ENCODE peak calls at places on chromosomes 12 and 14, in six cellular contexts. B is lower lobe of right lung, H is fibroblast of lung, K is cardiac muscle cell, J is IMR-90, Q is PC-9. W is an unnamed sample. For H3K4me1, the result is how much of the 10 kb centered on the place peaks cover.

GRCh38 chr12:29782821-29783772 is 645 bp downstream of the TMTC1 start:
- DNase-seq in B (peak), H (peak), K (peak), J (peak), Q (no peak), W (peak)

GRCh38 chr14:88825078-88825458 is 617 bp downstream of the TTC8 start:
- DNase-seq in B (no peak), H (peak), K (no peak), J (peak), Q (no peak), W (no peak)

GRCh38 chr12:107925125-107925524 is 150.6 kb downstream of the ASCL4 start:
- DNase-seq in B (no peak), H (no peak), K (no peak), J (no peak), Q (no peak), W (no peak)

GRCh38 chr12:3189282-3189681 is 112.1 kb downstream of the TSPAN9 start:
- DNase-seq in B (no peak), H (no peak), K (no peak), J (no peak), Q (no peak), W (no peak)

GRCh38 chr14:104120281-104120741 is 18.1 kb upstream of the KIF26A start:
- DNase-seq in B (no peak), H (no peak), K (no peak), J (no peak), Q (no peak), W (peak)

GRCh38 chr14:22099942-22100763 is 426.5 kb upstream of the OR4E1 start:
- DNase-seq in B (no peak), H (peak), K (peak), J (peak), Q (no peak), W (no peak)

GRCh38 chr12:122190842-122191668 is 8.1 kb downstream of the LRRC43 start:
- DNase-seq in B (peak), H (peak), K (peak), J (peak), Q (peak), W (peak)

GRCh38 chr14:55103005-55103640 is 25.9 kb upstream of the LGALS3 start:
- DNase-seq in B (peak), H (peak), K (peak), J (peak), Q (peak), W (peak)

GRCh38 chr14:80776657-80777056 is 164.9 kb downstream of the CEP128 start:
- DNase-seq in B (no peak), H (no peak), K (no peak), J (no peak), Q (no peak), W (no peak)

GRCh38 chr12:50192908-50193307 is 25.7 kb upstream of the CERS5 start:
- DNase-seq in B (no peak), H (peak), K (no peak), J (peak), Q (no peak), W (no peak)

GRCh38 chr14:71594828-71595227 is 337.4 kb upstream of the RGS6 start:
- DNase-seq in B (no peak), H (peak), K (no peak), J (peak), Q (no peak), W (no peak)

GRCh38 chr12:110301065-110301806 is 20.2 kb downstream of the ATP2A2 start:
- DNase-seq in B (no peak), H (no peak), K (peak), J (no peak), Q (no peak), W (no peak)

GRCh38 chr14:50342211-50343080 is 30.3 kb downstream of the DMAC2L start:
- DNase-seq in B (peak), H (peak), K (peak), J (peak), Q (peak), W (peak)

GRCh38 chr14:63752449-63753169 is 24.7 kb upstream of the SGPP1 start:
- DNase-seq in B (no peak), H (peak), K (no peak), J (peak), Q (peak), W (no peak)

GRCh38 chr14:104876251-104876699 is 11.2 kb downstream of the CEP170B start:
- DNase-seq in B (no peak), H (no peak), K (no peak), J (peak), Q (no peak), W (no peak)

GRCh38 chr12:85076688-85077430 is 40.7 kb downstream of the LRRIQ1 start:
- DNase-seq in B (no peak), H (peak), K (peak), J (peak), Q (peak), W (no peak)

GRCh38 chr12:130714091-130714590 is 2.0 kb downstream of the RIMBP2 start:
- DNase-seq in B (no peak), H (no peak), K (peak), J (no peak), Q (no peak), W (no peak)

GRCh38 chr12:27319394-27319793 is 13.2 kb upstream of the BMAL2 start:
- DNase-seq in B (no peak), H (peak), K (no peak), J (peak), Q (no peak), W (no peak)

GRCh38 chr12:54418441-54419087 is 502 bp downstream of the ITGA5 start:
- DNase-seq in B (no peak), H (no peak), K (no peak), J (no peak), Q (no peak), W (no peak)

GRCh38 chr12:54431911-54432814 is 13.1 kb upstream of the ITGA5 start:
- DNase-seq in B (no peak), H (peak), K (peak), J (peak), Q (peak), W (peak)

GRCh38 chr14:66645716-66646115 is 137.8 kb downstream of the GPHN start:
- DNase-seq in B (no peak), H (peak), K (no peak), J (peak), Q (no peak), W (no peak)

GRCh38 chr14:79911762-79912161 is 299.5 kb downstream of the DIO2 start:
- DNase-seq in B (no peak), H (no peak), K (no peak), J (no peak), Q (no peak), W (no peak)

DNA sequence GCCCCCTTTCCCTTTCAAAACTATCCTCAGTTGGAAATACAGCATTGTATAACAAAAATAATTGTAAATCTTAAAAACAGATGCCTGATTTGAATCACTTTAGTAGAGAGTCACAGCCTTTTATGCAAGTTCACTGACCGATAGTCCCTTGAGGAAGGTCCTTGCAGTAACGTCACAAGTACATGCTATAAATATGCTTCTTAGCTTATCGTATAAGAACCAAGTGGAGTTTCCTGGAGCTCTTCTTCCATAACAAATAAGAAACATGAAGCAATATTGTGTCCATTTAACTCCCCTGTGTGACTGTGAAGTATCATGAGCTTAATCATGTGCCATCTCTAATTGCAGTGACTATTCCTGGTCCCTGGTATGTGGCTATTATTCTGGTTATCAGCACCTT is 107.9 kb downstream of the SLC38A4 start:
- DNase-seq in B (no peak), H (no peak), K (no peak), J (no peak), Q (no peak), W (no peak)
- H3K4me1 ChIP-seq in B (under half), H (under half), K (under half), J (under half), Q (under half), W (under half)

GRCh38 chr12:64253356-64253755 is 31.3 kb upstream of the KICS2 start:
- DNase-seq in B (no peak), H (no peak), K (no peak), J (no peak), Q (no peak), W (no peak)

GRCh38 chr12:64252708-64253107 is 30.6 kb upstream of the KICS2 start:
- DNase-seq in B (no peak), H (no peak), K (no peak), J (peak), Q (no peak), W (no peak)

GRCh38 chr12:64258576-64258975 is 36.5 kb upstream of the KICS2 start:
- DNase-seq in B (no peak), H (peak), K (no peak), J (peak), Q (no peak), W (no peak)

GRCh38 chr12:64255249-64255648 is 33.2 kb upstream of the KICS2 start:
- DNase-seq in B (no peak), H (no peak), K (no peak), J (peak), Q (no peak), W (no peak)

DNA sequence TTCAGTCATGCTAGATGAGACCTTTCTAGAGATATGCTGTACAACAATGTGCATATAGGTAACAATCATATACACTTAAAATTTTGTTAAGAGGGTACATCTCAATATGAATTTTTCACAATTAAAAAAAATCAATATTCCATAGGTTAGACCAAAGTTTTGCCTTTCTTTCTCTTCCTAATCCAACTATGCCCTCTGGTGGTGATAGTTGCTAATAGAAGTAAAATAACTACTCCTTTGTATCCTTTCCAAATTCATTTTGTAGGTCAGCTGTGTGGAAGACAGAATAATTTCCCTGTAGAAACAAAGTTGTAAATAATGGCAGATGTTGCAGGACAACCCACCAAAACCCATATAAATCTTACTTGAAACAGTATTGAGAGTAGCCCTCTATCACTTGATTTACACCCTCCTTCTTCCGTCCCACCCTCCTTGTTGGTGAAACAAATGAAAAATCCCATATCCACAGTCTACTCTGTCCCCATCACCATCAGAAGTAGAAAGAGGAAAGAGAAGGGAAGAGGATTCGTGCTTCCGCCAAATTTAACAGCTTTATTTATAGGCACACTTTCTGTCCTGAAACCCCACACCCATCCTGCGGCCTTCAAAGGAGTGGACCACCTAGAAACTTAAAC is 34.2 kb upstream of the KICS2 start:
- DNase-seq in B (no peak), H (peak), K (peak), J (peak), Q (no peak), W (no peak)
- TF ChIP-seq CTCF in B (peak), H (peak), K (peak), J (peak), Q (peak), W (no peak)

GRCh38 chr14:99755068-99755405 is 38.2 kb upstream of the EML1 start:
- DNase-seq in B (no peak), H (no peak), K (no peak), J (no peak), Q (no peak), W (no peak)

GRCh38 chr14:99755629-99756603 is 37.3 kb upstream of the EML1 start:
- DNase-seq in B (peak), H (peak), K (no peak), J (peak), Q (peak), W (peak)

GRCh38 chr14:99753225-99754140 is 39.7 kb upstream of the EML1 start:
- DNase-seq in B (peak), H (no peak), K (no peak), J (no peak), Q (no peak), W (no peak)

GRCh38 chr14:99752486-99753121 is 40.6 kb upstream of the EML1 start:
- DNase-seq in B (peak), H (peak), K (no peak), J (peak), Q (peak), W (no peak)

GRCh38 chr14:99754141-99755067 is 38.8 kb upstream of the EML1 start:
- DNase-seq in B (peak), H (peak), K (no peak), J (no peak), Q (no peak), W (no peak)
- H3K4me1 ChIP-seq in B (half or more), H (half or more), K (under half), J (half or more), Q (half or more), W (under half)

GRCh38 chr12:79423560-79423959 is 267.2 kb downstream of the PAWR start:
- DNase-seq in B (no peak), H (no peak), K (no peak), J (no peak), Q (no peak), W (no peak)

GRCh38 chr12:79422060-79422812 is 268.5 kb downstream of the PAWR start:
- DNase-seq in B (no peak), H (peak), K (no peak), J (no peak), Q (no peak), W (no peak)

GRCh38 chr12:79424109-79424721 is 266.5 kb downstream of the PAWR start:
- DNase-seq in B (no peak), H (peak), K (no peak), J (peak), Q (peak), W (no peak)

GRCh38 chr12:79421236-79421740 is 269.5 kb downstream of the PAWR start:
- DNase-seq in B (no peak), H (no peak), K (no peak), J (no peak), Q (no peak), W (no peak)

DNA sequence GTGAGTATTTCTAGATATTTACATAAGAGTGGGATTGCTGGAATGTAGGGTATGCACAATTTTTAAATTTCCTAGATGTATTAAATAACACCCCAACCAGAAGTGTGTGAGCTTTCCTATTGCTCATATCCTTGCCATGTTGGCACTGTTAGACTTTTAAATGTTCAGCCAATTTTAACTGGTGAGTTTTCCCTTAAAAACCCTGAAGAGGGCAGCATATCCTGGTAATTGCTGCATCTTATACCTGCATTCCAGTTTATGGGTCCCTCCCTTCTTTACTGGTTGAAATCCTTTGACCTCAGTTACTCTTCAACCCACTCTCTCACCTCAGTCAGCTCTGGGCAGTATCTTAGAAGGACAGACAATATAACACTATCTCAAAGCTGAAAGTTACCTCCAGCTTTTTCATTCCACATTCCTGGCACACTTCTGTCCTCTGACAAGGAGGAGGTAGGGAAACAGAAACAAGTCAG is 270.6 kb downstream of the PAWR start:
- DNase-seq in B (no peak), H (peak), K (peak), J (peak), Q (peak), W (no peak)
- TF ChIP-seq CTCF in B (peak), H (peak), K (peak), J (peak), Q (peak), W (no peak)